ENCODE peak calls at places on chromosomes 13 and 19, in ten cellular contexts. B is amygdala; N is nucleus accumbens; A is AG04449; L is progenitor cell of endocrine pancreas; D is mammary epithelial cell; Z is fibroblast of lung; E is tibial artery; F is activated CD4-positive, alpha-beta T cell treated with anti-CD3 and anti-CD28 coated beads, Interleukin-2, amount 10 ng/mL, durations not matched to agents 7 days and 5 days; C is activated CD8-positive, alpha-beta T cell treated with anti-CD3 and anti-CD28 coated beads, Interleukin-2, amount 10 ng/mL, durations not matched to agents 7 days and 5 days. Y is an unnamed sample.

GRCh38 chr19:17058236-17058635 is 17.0 kb downstream of the HAUS8 start:
- DNase-seq in C (no peak), B (no peak), Z (no peak), A (no peak), L (no peak), N (no peak), E (no peak), D (peak), F (no peak), Y (no peak)

GRCh38 chr13:75195479-75196111 is 286.4 kb downstream of the TBC1D4 start:
- DNase-seq in C (no peak), B (no peak), Z (no peak), D (no peak), L (no peak), F (no peak), E (no peak), A (no peak), N (no peak), Y (no peak)

GRCh38 chr13:40911341-40911740 is 107.8 kb downstream of the ELF1 start:
- DNase-seq in D (no peak), A (no peak), C (no peak), Z (no peak), B (no peak), F (no peak), E (no peak), L (no peak), N (no peak), Y (no peak)

GRCh38 chr19:4371209-4371897 is 28.0 kb downstream of the MPND start:
- DNase-seq in L (no peak), N (no peak), Z (no peak), C (no peak), B (no peak), D (no peak), F (no peak), A (no peak), E (peak), Y (peak)

GRCh38 chr13:72218966-72219365 is 352.0 kb upstream of the DACH1 start:
- DNase-seq in A (no peak), C (no peak), E (no peak), L (no peak), F (no peak), D (no peak), N (no peak), B (no peak), Z (no peak), Y (no peak)

GRCh38 chr19:50580970-50581636 is 12.9 kb upstream of the LRRC4B start:
- DNase-seq in F (no peak), D (no peak), N (no peak), L (no peak), Z (no peak), A (no peak), C (no peak), E (no peak), B (no peak), Y (peak)

GRCh38 chr13:26758496-26759155 is 2.0 kb downstream of the GPR12 start:
- DNase-seq in L (no peak), N (no peak), Z (no peak), F (no peak), B (no peak), E (no peak), A (no peak), D (no peak), C (no peak), Y (no peak)

GRCh38 chr13:73991884-73992283 is 142.3 kb downstream of the KLF12 start:
- DNase-seq in C (no peak), B (no peak), D (no peak), F (no peak), L (no peak), E (no peak), A (no peak), N (no peak), Z (no peak), Y (no peak)

GRCh38 chr13:102591988-102592781 is 4.6 kb upstream of the TPP2 start:
- DNase-seq in Z (peak), C (peak), L (peak), A (no peak), N (peak), D (peak), B (peak), F (peak), E (peak), Y (peak)

GRCh38 chr13:113410472-113411201 is 42.7 kb downstream of the ADPRHL1 start:
- DNase-seq in L (no peak), E (peak), A (peak), C (no peak), Z (peak), N (no peak), F (no peak), D (peak), B (no peak), Y (peak)

GRCh38 chr19:28443361-28443760 is 769.6 kb downstream of the UQCRFS1 start:
- DNase-seq in A (no peak), C (no peak), L (no peak), Z (no peak), F (no peak), N (no peak), B (no peak), E (no peak), D (no peak), Y (no peak)

GRCh38 chr13:71789952-71790351 is 77.1 kb downstream of the DACH1 start:
- DNase-seq in A (no peak), F (no peak), N (no peak), C (no peak), Z (no peak), L (no peak), E (no peak), B (no peak), D (no peak), Y (no peak)

GRCh38 chr13:31638577-31638976 is 100.7 kb upstream of the RXFP2 start:
- DNase-seq in Z (peak), N (no peak), B (no peak), C (no peak), A (no peak), L (no peak), D (peak), E (no peak), F (no peak), Y (no peak)